ENCODE peak calls at places on chromosome 17, in six cellular contexts. N is upper lobe of left lung, Y is K562, U is HCT116, D is GM12878, B is GM23338. F is an unnamed sample.

GRCh38 chr17:41463746-41464145 is 3.4 kb downstream of the KRT32 start:
- ATAC-seq in Y (no peak), N (no peak), B (no peak), U (no peak), D (no peak), F (no peak)

GRCh38 chr17:14197582-14197981 is 39.1 kb downstream of the CDRT15 start:
- ATAC-seq in N (no peak), Y (no peak), D (no peak), U (no peak), B (peak; percentile 32), F (no peak)

GRCh38 chr17:69607162-69607834 is 192.8 kb downstream of the MAP2K6 start:
- ATAC-seq in U (peak; percentile 87), D (peak; percentile 96), Y (peak; percentile 73), B (peak; percentile 95), N (peak; percentile 65), F (peak; percentile 82)

GRCh38 chr17:17151962-17152361 is 54.2 kb downstream of the PLD6 start:
- ATAC-seq in Y (no peak), U (peak; percentile 69), N (peak; percentile 64), D (no peak), B (no peak), F (peak; percentile 95)

GRCh38 chr17:37521821-37522220 is 32.1 kb downstream of the DUSP14 start:
- ATAC-seq in D (no peak), N (no peak), Y (no peak), U (no peak), B (no peak), F (no peak)

GRCh38 chr17:27579304-27579703 is 51.7 kb upstream of the LGALS9 start:
- ATAC-seq in U (no peak), Y (no peak), D (peak; percentile 56), N (no peak), B (no peak), F (no peak)

GRCh38 chr17:3639981-3640596 is 3.5 kb downstream of the CTNS start:
- ATAC-seq in B (no peak), D (no peak), Y (peak; percentile 55), N (no peak), U (no peak), F (no peak)

GRCh38 chr17:19613979-19614378 is 34.6 kb upstream of the ALDH3A2 start:
- ATAC-seq in D (no peak), U (no peak), Y (no peak), N (no peak), B (peak; percentile 66), F (no peak)

GRCh38 chr17:2025622-2026309 is 632 bp upstream of the RTN4RL1 start:
- ATAC-seq in B (peak; percentile 4), D (no peak), U (peak; percentile 32), N (peak; percentile 54), Y (peak; percentile 18), F (no peak)

GRCh38 chr17:4073983-4074830 is 68.6 kb downstream of the ZZEF1 start:
- ATAC-seq in Y (no peak), D (peak; percentile 97), B (no peak), U (peak; percentile 47), N (no peak), F (peak; percentile 10)

GRCh38 chr17:59547131-59547915 is 18.1 kb upstream of the DHX40 start:
- ATAC-seq in N (no peak), U (no peak), Y (peak; percentile 58), B (no peak), D (no peak), F (no peak)

GRCh38 chr17:78935419-78936323 is 10.5 kb upstream of the TIMP2 start:
- ATAC-seq in B (no peak), N (peak; percentile 26), D (no peak), U (peak; percentile 39), Y (no peak), F (peak; percentile 62)

GRCh38 chr17:44832821-44833220 is 2.7 kb upstream of the GJC1 start:
- ATAC-seq in B (no peak), D (no peak), U (peak; percentile 13), Y (no peak), N (no peak), F (no peak)

GRCh38 chr17:37820313-37821024 is 75.6 kb upstream of the HNF1B start:
- ATAC-seq in N (no peak), B (no peak), Y (no peak), U (no peak), D (peak; percentile 74), F (no peak)

GRCh38 chr17:46751425-46751824 is 67.1 kb downstream of the WNT3 start:
- ATAC-seq in N (no peak), D (no peak), B (no peak), Y (no peak), U (no peak), F (no peak)

GRCh38 chr17:38451840-38452529 is 23.7 kb downstream of the ARHGAP23 start:
- ATAC-seq in D (no peak), N (peak; percentile 12), Y (no peak), U (no peak), B (peak; percentile 28), F (peak; percentile 6)

GRCh38 chr17:45063198-45063597 is 2.1 kb downstream of the NMT1 start:
- ATAC-seq in U (no peak), Y (no peak), B (no peak), N (no peak), D (peak; percentile 7), F (no peak)

GRCh38 chr17:43020789-43021738 is 1.1 kb downstream of the VAT1 start:
- ATAC-seq in U (peak; percentile 36), D (peak; percentile 2), Y (peak; percentile 69), B (peak; percentile 8), N (peak; percentile 56), F (peak; percentile 57)

GRCh38 chr17:43018008-43018853 is 4.0 kb downstream of the VAT1 start:
- ATAC-seq in D (peak; percentile 8), B (no peak), N (no peak), U (no peak), Y (no peak), F (no peak)

GRCh38 chr17:43020030-43020621 is 2.1 kb downstream of the VAT1 start:
- ATAC-seq in U (no peak), Y (peak; percentile 15), D (no peak), B (no peak), N (no peak), F (no peak)

GRCh38 chr17:43019418-43019817 is 2.8 kb downstream of the VAT1 start:
- ATAC-seq in D (no peak), B (no peak), N (no peak), Y (peak; percentile 35), U (no peak), F (no peak)

GRCh38 chr17:43018932-43019331 is 3.3 kb downstream of the VAT1 start:
- ATAC-seq in Y (no peak), U (no peak), B (no peak), N (no peak), D (no peak), F (no peak)
- TF ChIP-seq POLR2AphosphoS5 in Y (no peak), U (no peak), B (no peak), N (no peak), D (no peak), F (no peak)

DNA sequence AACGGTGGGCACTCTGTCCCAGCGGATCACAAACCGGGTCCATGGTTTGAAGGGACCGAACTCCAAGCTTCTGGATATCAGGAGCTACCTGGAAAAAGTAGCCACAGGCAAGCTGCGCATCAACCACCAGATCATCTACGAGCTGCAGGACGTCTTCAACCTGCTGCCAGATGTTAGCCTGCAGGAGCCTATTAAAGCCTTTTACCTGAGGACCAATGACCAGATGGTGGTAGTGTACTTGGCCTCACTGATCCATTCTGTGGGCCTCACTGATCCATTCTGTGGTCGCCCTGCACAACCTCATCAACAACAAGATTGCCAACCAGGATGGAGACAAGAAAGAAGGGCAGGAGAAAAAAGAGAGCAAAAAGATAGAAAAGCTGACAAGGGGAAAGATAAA is 6.3 kb upstream of the CEP112 start:
- ATAC-seq in U (no peak), Y (no peak), B (no peak), D (no peak), N (no peak), F (no peak)
- TF ChIP-seq POLR2AphosphoS5 in U (no peak), Y (no peak), B (no peak), D (no peak), N (no peak), F (no peak)

GRCh38 chr17:79949646-79950292 is 85.9 kb downstream of the TBC1D16 start:
- ATAC-seq in U (no peak), D (no peak), N (no peak), B (peak; percentile 39), Y (no peak), F (no peak)

GRCh38 chr17:79948406-79948917 is 87.2 kb downstream of the TBC1D16 start:
- ATAC-seq in N (no peak), Y (no peak), U (no peak), D (no peak), B (no peak), F (no peak)

GRCh38 chr17:79950306-79950705 is 85.4 kb downstream of the TBC1D16 start:
- ATAC-seq in U (no peak), Y (no peak), N (no peak), B (peak; percentile 45), D (no peak), F (no peak)

GRCh38 chr17:79947351-79948031 is 88.2 kb downstream of the TBC1D16 start:
- ATAC-seq in U (no peak), N (no peak), D (no peak), B (no peak), Y (no peak), F (no peak)

DNA sequence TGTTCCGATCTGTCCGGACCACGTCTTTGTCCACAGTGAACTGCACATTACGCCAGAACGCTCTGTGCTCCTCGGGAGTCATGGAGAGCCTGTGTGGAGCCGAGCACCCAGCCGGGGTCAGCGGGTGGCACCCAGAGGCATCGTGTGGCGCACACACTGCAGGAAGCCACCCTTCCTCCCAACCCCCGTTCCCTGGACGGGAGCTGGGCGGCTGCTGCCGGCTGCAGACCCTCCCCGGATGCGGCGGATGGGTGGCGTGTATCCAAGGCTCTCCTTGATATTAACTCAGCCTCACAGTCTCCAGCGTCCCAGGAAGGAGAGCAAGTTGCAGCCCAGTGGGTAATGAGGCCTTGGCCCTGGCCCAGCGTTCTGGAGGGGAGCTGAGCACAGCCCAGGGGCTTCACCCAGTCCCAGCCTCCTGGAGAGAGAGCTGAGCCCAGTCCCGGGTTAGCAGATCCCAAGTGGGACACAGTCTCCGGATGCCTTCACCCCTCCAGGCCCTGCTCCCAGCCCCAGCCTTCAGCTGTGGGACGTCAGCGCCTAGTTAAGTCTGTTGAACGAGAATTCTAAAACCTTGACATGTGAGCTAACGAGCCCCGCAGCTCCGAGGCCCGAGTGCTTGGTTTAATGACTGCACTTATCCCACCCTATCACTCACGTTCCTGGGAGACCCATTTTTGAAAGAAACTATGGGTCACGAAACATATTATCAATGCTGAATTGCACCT is 86.6 kb downstream of the TBC1D16 start:
- ATAC-seq in B (peak; percentile 7), N (no peak), D (no peak), Y (no peak), U (no peak), F (no peak)
- TF ChIP-seq POLR2AphosphoS5 in B (no peak), N (no peak), D (no peak), Y (no peak), U (no peak), F (no peak)

DNA sequence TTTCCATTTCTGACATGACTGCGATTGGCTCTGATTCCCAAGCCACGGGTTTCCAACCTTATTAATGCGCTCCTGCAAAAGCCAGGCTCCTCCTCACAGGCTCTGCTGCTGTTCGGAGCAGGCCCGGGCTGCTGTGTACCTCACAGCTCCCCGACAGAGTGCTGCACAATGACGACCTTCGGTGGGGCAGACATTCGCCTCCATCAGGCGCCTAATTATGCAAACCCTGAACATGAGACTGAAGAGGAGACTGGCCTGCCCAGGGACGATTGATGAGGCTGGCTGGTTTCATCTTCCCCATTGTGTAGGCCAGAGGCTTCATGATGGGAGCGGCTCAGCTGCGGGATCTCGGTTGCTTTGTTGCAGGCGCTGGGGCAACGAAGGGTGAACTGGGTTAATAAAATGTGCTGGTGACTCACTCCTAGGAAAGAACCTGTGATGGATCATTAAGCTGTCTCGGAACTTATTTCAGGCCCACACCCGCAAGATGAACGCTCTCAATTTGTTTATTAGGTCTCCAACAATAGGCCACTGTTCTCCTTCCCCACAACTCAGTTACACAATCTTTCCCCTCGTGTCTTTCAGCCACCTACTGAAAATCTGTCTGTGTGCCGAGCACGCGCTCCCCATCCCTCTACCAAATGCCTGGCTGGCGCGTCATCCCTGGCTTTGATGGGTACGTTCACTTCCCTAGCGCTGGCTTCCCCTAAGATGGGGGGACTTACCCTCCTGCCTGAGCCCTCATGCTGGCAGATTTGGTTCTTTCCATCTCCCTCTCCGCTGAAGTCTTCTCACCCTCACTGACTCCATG is 27.2 kb upstream of the TOB1 start:
- ATAC-seq in Y (no peak), B (peak; percentile 41), N (no peak), U (peak; percentile 77), D (no peak), F (peak; percentile 36)
- TF ChIP-seq POLR2AphosphoS5 in Y (no peak), B (no peak), N (no peak), U (peak; percentile 17), D (no peak), F (peak; percentile 62)

F was measured in gastroesophageal sphincter.